ENCODE peak calls at places on chromosome 22, in seven cellular contexts. C is AG08395; K is HTR-8/SVneo; F is stimulated activated CD4-positive, alpha-beta T cell treated with anti-CD3 and anti-CD28 coated beads, Interleukin-12 subunit alpha, Interleukin-12 subunit beta, amount 100 ng/mL, for 4 hours; J is WTC11; S is DMS53; A is NCI-H1436 treated with DMSO at 0.1 percent for 48 hours. N is an unnamed sample.

GRCh38 chr22:40320687-40321086 is 25.6 kb upstream of the ADSL start:
- DNase-seq in C (no peak), K (no peak), F (no peak), J (no peak), S (no peak), A (no peak), N (no peak)

GRCh38 chr22:38783095-38783710 is 10.7 kb downstream of the DNAL4 start:
- DNase-seq in C (no peak), K (no peak), F (no peak), J (no peak), S (no peak), A (no peak), N (no peak)

GRCh38 chr22:49530671-49531532 is 296.8 kb downstream of the BRD1 start:
- DNase-seq in C (no peak), K (no peak), F (no peak), J (no peak), S (no peak), A (no peak), N (no peak)

GRCh38 chr22:35742342-35743100 is 24.8 kb downstream of the APOL5 start:
- DNase-seq in C (peak), K (peak), F (no peak), J (no peak), S (no peak), A (no peak), N (no peak)

GRCh38 chr22:17919276-17920144 is 104.9 kb downstream of the MICAL3 start:
- DNase-seq in C (no peak), K (no peak), F (no peak), J (no peak), S (no peak), A (no peak), N (no peak)

GRCh38 chr22:41478891-41479521 is 10.1 kb downstream of the ACO2 start:
- DNase-seq in C (no peak), K (no peak), F (no peak), J (no peak), S (no peak), A (no peak), N (no peak)

GRCh38 chr22:31240011-31240410 is 27.9 kb downstream of the LIMK2 start:
- DNase-seq in C (no peak), K (no peak), F (no peak), J (no peak), S (no peak), A (no peak), N (peak)

GRCh38 chr22:46056169-46057041 is 79.4 kb upstream of the WNT7B start:
- DNase-seq in C (no peak), K (no peak), F (no peak), J (peak), S (no peak), A (no peak), N (peak)

GRCh38 chr22:43707650-43708049 is 104.5 kb downstream of the EFCAB6 start:
- DNase-seq in C (no peak), K (no peak), F (no peak), J (no peak), S (peak), A (no peak), N (no peak)

GRCh38 chr22:27754247-27754887 is 47.2 kb downstream of the MN1 start:
- DNase-seq in C (no peak), K (no peak), F (no peak), J (no peak), S (no peak), A (no peak), N (no peak)

GRCh38 chr22:39773976-39774539 is 119.5 kb downstream of the ENTHD1 start:
- DNase-seq in C (no peak), K (no peak), F (peak), J (no peak), S (peak), A (no peak), N (no peak)

GRCh38 chr22:47954107-47954506 is 1191.7 kb downstream of the TBC1D22A start:
- DNase-seq in C (no peak), K (no peak), F (no peak), J (no peak), S (no peak), A (no peak), N (no peak)

GRCh38 chr22:48981671-48982070 is 846.0 kb downstream of the BRD1 start:
- DNase-seq in C (no peak), K (no peak), F (no peak), J (no peak), S (no peak), A (no peak), N (no peak)

GRCh38 chr22:35860837-35861236 is 143.2 kb downstream of the APOL5 start:
- DNase-seq in C (no peak), K (no peak), F (no peak), J (no peak), S (no peak), A (no peak), N (no peak)

GRCh38 chr22:41447435-41448188 is 1.0 kb upstream of the TOB2 start:
- DNase-seq in C (peak), K (no peak), F (peak), J (peak), S (peak), A (no peak), N (peak)

N was measured in Caco-2.